ENCODE peak calls at places on chromosomes 12 and 14, in six cellular contexts. Z, Q, X, L, M and I are unnamed samples.

GRCh38 chr14:101965796-101966718 is 1.7 kb downstream of the DYNC1H1 start:
- DNase-seq in Z (peak), Q (no peak), X (no peak), L (peak), M (no peak), I (peak)

GRCh38 chr12:70637286-70637685 is at the start of gene PTPRB:
- DNase-seq in Z (no peak), Q (no peak), X (no peak), L (no peak), M (no peak), I (no peak)

GRCh38 chr12:107275530-107275929 is 182.2 kb upstream of the CRY1 start:
- DNase-seq in Z (no peak), Q (no peak), X (no peak), L (no peak), M (no peak), I (no peak)

GRCh38 chr12:42568952-42569916 is 20.3 kb downstream of the PRICKLE1 start:
- DNase-seq in Z (peak), Q (no peak), X (no peak), L (peak), M (no peak), I (peak)

GRCh38 chr12:111010061-111010460 is 89.7 kb upstream of the MYL2 start:
- DNase-seq in Z (peak), Q (no peak), X (no peak), L (no peak), M (no peak), I (no peak)

GRCh38 chr12:110355080-110355479 is 48.4 kb downstream of the ANAPC7 start:
- DNase-seq in Z (peak), Q (no peak), X (no peak), L (peak), M (no peak), I (no peak)

GRCh38 chr12:106071686-106072085 is 67.1 kb downstream of the NUAK1 start:
- DNase-seq in Z (no peak), Q (no peak), X (no peak), L (no peak), M (no peak), I (no peak)

GRCh38 chr12:119369907-119370546 is 35.5 kb downstream of the CCDC60 start:
- DNase-seq in Z (no peak), Q (no peak), X (no peak), L (no peak), M (no peak), I (no peak)

GRCh38 chr14:94771191-94771905 is 1.4 kb upstream of the GSC start:
- DNase-seq in Z (no peak), Q (no peak), X (no peak), L (no peak), M (no peak), I (no peak)

GRCh38 chr12:53299101-53299453 is 418 bp upstream of the MYG1 start:
- DNase-seq in Z (peak), Q (peak), X (no peak), L (peak), M (no peak), I (peak)

GRCh38 chr12:20403230-20403629 is 34.9 kb downstream of the PDE3A start:
- DNase-seq in Z (no peak), Q (no peak), X (no peak), L (no peak), M (no peak), I (no peak)

GRCh38 chr14:31024577-31025334 is 693 bp upstream of the AP4S1 start:
- DNase-seq in Z (peak), Q (no peak), X (no peak), L (no peak), M (no peak), I (no peak)

GRCh38 chr14:103607039-103607668 is 21.9 kb upstream of the KLC1 start:
- DNase-seq in Z (peak), Q (peak), X (peak), L (peak), M (no peak), I (peak)

GRCh38 chr12:98127854-98128253 is 387.5 kb upstream of the TMPO start:
- DNase-seq in Z (no peak), Q (no peak), X (no peak), L (no peak), M (no peak), I (no peak)

GRCh38 chr12:98893601-98894411 is 248.7 kb downstream of the APAF1 start:
- DNase-seq in Z (no peak), Q (no peak), X (no peak), L (no peak), M (no peak), I (no peak)

GRCh38 chr12:82708507-82708906 is 21.8 kb downstream of the TMTC2 start:
- DNase-seq in Z (no peak), Q (peak), X (peak), L (no peak), M (no peak), I (no peak)

GRCh38 chr14:56995010-56995409 is 184.7 kb upstream of the OTX2 start:
- DNase-seq in Z (no peak), Q (no peak), X (no peak), L (peak), M (no peak), I (no peak)

GRCh38 chr12:79296871-79297270 is 393.9 kb downstream of the PAWR start:
- DNase-seq in Z (no peak), Q (no peak), X (no peak), L (no peak), M (no peak), I (no peak)

GRCh38 chr12:31492599-31493196 is 98.2 kb downstream of the DENND5B start:
- DNase-seq in Z (no peak), Q (no peak), X (no peak), L (no peak), M (no peak), I (no peak)

GRCh38 chr12:50061172-50061571 is 3.8 kb downstream of the ASIC1 start:
- DNase-seq in Z (no peak), Q (no peak), X (no peak), L (no peak), M (no peak), I (no peak)

GRCh38 chr12:109157986-109158385 is 41.6 kb downstream of the ACACB start:
- DNase-seq in Z (no peak), Q (no peak), X (no peak), L (no peak), M (no peak), I (no peak)

DNA sequence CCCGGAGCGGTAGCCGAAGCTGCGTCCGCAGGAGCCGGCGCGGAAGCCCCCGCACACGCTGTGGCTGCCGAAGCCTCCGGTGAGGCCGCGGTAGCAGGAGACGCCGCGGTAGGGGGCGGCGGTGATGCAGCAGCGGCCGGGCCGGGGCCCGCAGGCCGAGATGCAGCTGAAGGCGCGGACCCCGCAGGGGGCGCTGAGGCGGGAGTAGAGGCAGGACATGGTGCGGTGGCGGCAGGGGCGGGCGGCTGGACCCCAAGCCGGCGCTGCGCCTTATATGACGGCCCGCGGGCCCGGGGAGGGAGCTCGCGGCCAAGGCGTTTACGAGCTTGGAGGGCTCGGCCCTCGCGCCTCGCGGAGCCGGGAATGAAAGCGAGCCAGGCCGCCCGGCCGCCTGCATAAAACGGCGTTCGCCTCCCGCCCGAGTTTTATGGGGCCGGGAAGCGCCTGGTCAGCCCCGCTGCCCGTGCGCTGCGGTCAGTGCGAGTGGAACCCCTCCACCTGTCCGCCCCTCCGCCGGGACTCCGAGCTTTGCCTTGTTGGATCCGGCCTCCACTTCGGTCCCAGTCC is 16.0 kb upstream of the KRT86 start:
- DNase-seq in Z (peak), Q (no peak), X (no peak), L (no peak), M (no peak), I (no peak)
- TF ChIP-seq CTCF in Z (no peak), Q (no peak), X (no peak), L (no peak), M (peak), I (no peak)

GRCh38 chr14:75986439-75986765 is 839 bp downstream of the IFT43 start:
- DNase-seq in Z (no peak), Q (no peak), X (no peak), L (no peak), M (no peak), I (no peak)

GRCh38 chr14:75982724-75983358 is 1.0 kb upstream of the TGFB3 start:
- DNase-seq in Z (peak), Q (peak), X (peak), L (peak), M (no peak), I (no peak)

GRCh38 chr14:75981826-75982723 is at the start of gene TGFB3:
- DNase-seq in Z (peak), Q (peak), X (peak), L (peak), M (peak), I (peak)

GRCh38 chr14:75985618-75986438 is at the start of gene IFT43:
- DNase-seq in Z (peak), Q (peak), X (peak), L (peak), M (peak), I (no peak)

GRCh38 chr14:75984674-75985073 is 889 bp upstream of the IFT43 start:
- DNase-seq in Z (no peak), Q (no peak), X (no peak), L (no peak), M (no peak), I (no peak)
- H3K4me3 ChIP-seq in Z (no peak), Q (no peak), X (no peak), L (no peak), M (no peak), I (no peak)

GRCh38 chr14:44658389-44658696 is 151.3 kb upstream of the FSCB start:
- DNase-seq in Z (no peak), Q (no peak), X (no peak), L (no peak), M (no peak), I (no peak)

GRCh38 chr14:44662250-44662891 is 155.3 kb upstream of the FSCB start:
- DNase-seq in Z (no peak), Q (no peak), X (no peak), L (no peak), M (no peak), I (no peak)

GRCh38 chr14:44652640-44653039 is 145.6 kb upstream of the FSCB start:
- DNase-seq in Z (no peak), Q (no peak), X (no peak), L (no peak), M (no peak), I (no peak)

GRCh38 chr14:44657153-44657552 is 150.1 kb upstream of the FSCB start:
- DNase-seq in Z (no peak), Q (no peak), X (no peak), L (no peak), M (no peak), I (no peak)

DNA sequence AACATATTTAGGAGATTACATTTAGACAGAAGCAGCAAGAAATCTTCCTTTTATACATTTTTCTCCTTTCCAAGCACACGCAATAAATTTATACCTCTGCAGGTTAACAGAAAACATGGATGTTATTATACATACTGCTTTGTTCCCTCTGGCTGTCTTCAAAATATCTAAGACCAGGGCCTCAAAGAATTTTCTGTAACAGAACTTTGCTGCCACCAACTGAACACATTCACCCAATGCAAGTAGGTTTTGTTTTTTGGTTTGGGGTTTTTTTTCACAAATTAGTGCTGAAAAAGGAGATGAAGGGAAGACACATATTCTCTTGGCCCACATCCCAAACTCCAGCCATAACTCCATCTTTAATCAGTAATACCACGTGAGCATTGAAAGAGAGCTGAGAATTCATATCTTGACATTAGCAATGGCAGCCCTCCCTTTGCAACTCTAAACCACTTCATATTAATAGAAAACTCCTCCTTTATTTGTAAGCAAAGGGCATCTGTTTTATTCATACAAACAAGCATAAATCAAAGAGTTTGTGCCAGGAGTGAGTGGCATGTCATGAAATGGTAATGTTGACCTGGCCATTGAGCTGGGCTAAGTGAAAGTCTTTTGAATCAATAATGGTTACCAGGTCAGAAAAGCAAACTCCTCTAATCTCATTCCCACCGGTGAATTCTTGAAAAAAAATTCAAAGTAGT is 150.8 kb upstream of the FSCB start:
- DNase-seq in Z (peak), Q (no peak), X (no peak), L (peak), M (no peak), I (no peak)
- TF ChIP-seq CTCF in Z (no peak), Q (no peak), X (peak), L (peak), M (no peak), I (peak)

DNA sequence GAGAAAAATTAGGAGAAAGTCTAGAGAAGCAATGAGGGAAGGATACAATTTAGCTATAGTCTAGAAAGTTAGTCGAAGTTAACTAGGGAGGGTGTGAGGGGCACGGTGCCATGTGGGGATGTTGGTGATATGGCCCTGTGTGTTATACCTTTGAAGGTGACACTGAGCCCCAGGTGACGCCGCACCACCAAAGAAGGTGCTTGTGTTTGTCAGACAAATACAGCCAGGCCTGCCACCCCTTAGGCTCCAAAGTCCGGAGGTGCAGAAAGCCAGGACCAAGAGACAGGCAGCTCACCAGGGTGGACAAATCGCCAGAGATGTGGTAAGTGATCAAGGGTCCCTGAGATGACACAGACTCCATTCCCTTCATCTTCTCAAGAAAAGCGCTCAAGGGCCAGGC is 1.1 kb downstream of the C1S start:
- DNase-seq in Z (no peak), Q (no peak), X (no peak), L (no peak), M (no peak), I (no peak)
- H3K4me3 ChIP-seq in Z (peak), Q (peak), X (peak), L (no peak), M (peak), I (no peak)

DNA sequence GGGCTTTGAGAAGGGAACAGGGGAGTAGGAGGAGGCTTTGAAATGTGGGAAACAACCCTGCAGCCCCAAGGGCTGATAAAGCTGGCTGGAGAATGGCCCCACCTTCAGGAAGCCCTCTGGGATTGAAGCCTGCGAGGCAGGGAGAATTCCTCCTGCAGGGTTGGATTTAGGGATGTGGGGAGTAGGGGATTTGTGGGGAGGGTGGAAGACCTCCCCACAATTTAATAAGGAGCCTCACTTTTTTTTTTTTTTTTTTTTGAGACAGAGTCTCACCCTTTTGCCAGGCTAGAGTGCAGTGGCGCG is 88.8 kb upstream of the NCOR2 start:
- DNase-seq in Z (no peak), Q (no peak), X (no peak), L (no peak), M (no peak), I (no peak)
- TF ChIP-seq CTCF in Z (no peak), Q (no peak), X (no peak), L (no peak), M (no peak), I (no peak)